ENCODE peak calls at places on chromosome 5, in nine cellular contexts. V, S, Y, U, E, W, O, X and L are unnamed samples.

GRCh38 chr5:79513519-79514390 is at the start of gene HOMER1:
- DNase-seq in S (peak; percentile 83), Y (peak; percentile 93), W (peak; percentile 57), X (peak; percentile 84), U (no peak), E (peak; percentile 71), V (peak; percentile 74), O (peak; percentile 83), L (peak; percentile 37)

GRCh38 chr5:157271740-157272271 is 5.9 kb downstream of the CYFIP2 start:
- DNase-seq in X (peak; percentile 35), U (no peak), E (no peak), O (peak; percentile 97), Y (no peak), S (peak; percentile 98), W (no peak), V (no peak), L (no peak)

GRCh38 chr5:176611435-176611834 is 1.5 kb upstream of the GPRIN1 start:
- DNase-seq in V (peak; percentile 76), W (peak; percentile 46), X (peak; percentile 72), Y (peak; percentile 92), U (peak; percentile 48), S (peak; percentile 51), E (peak; percentile 78), O (peak; percentile 69), L (peak; percentile 59)

GRCh38 chr5:42919600-42919999 is 107.9 kb upstream of the SELENOP start:
- DNase-seq in O (no peak), V (no peak), W (no peak), U (no peak), E (no peak), Y (no peak), X (no peak), S (no peak), L (no peak)

GRCh38 chr5:151248651-151249050 is 4.3 kb upstream of the GM2A start:
- DNase-seq in V (no peak), S (no peak), O (no peak), W (no peak), X (no peak), Y (no peak), U (no peak), E (no peak), L (no peak)

GRCh38 chr5:74085186-74085585 is 459.2 kb downstream of the ARHGEF28 start:
- DNase-seq in W (no peak), E (no peak), X (no peak), Y (no peak), V (no peak), O (no peak), U (no peak), S (no peak), L (no peak)

GRCh38 chr5:31921852-31922305 is 252.2 kb downstream of the GOLPH3 start:
- DNase-seq in Y (no peak), X (no peak), O (no peak), S (no peak), V (no peak), W (no peak), U (no peak), E (no peak), L (no peak)

GRCh38 chr5:66306844-66307315 is 162.8 kb downstream of the SREK1 start:
- DNase-seq in E (no peak), X (no peak), W (no peak), U (no peak), O (no peak), S (no peak), Y (no peak), V (no peak), L (no peak)

GRCh38 chr5:177600458-177601018 is 606 bp downstream of the B4GALT7 start:
- DNase-seq in W (no peak), S (peak; percentile 56), E (no peak), V (no peak), O (no peak), U (no peak), Y (no peak), X (no peak), L (no peak)

GRCh38 chr5:35066260-35066795 is 18.6 kb upstream of the AGXT2 start:
- DNase-seq in E (no peak), Y (no peak), V (no peak), X (no peak), W (no peak), O (no peak), S (no peak), U (no peak), L (no peak)

GRCh38 chr5:31711363-31711762 is 72.4 kb downstream of the PDZD2 start:
- DNase-seq in S (no peak), V (no peak), U (no peak), X (no peak), Y (no peak), W (peak; percentile 29), O (no peak), E (no peak), L (no peak)

GRCh38 chr5:180494510-180495181 is 467 bp downstream of the CNOT6 start:
- DNase-seq in Y (no peak), S (peak; percentile 54), U (no peak), V (peak; percentile 20), O (peak; percentile 65), X (peak; percentile 48), W (no peak), E (peak; percentile 35), L (no peak)

GRCh38 chr5:168364738-168365550 is 73.5 kb downstream of the WWC1 start:
- DNase-seq in Y (no peak), U (peak; percentile 8), X (no peak), S (no peak), O (no peak), E (no peak), V (no peak), W (peak; percentile 88), L (no peak)

GRCh38 chr5:74546796-74547195 is 93.7 kb downstream of the ENC1 start:
- DNase-seq in O (no peak), S (no peak), W (no peak), V (no peak), U (no peak), E (no peak), X (no peak), Y (no peak), L (no peak)

GRCh38 chr5:157390179-157390923 is 69.7 kb upstream of the NIPAL4 start:
- DNase-seq in V (no peak), U (peak; percentile 62), W (peak; percentile 100), X (no peak), Y (no peak), E (no peak), S (no peak), O (no peak), L (no peak)

GRCh38 chr5:12072441-12072840 is 168.2 kb upstream of the CTNND2 start:
- DNase-seq in Y (no peak), E (no peak), W (no peak), O (no peak), X (no peak), V (no peak), S (no peak), U (no peak), L (no peak)

GRCh38 chr5:172502969-172503368 is 48.6 kb upstream of the SH3PXD2B start:
- DNase-seq in S (peak; percentile 9), Y (peak; percentile 56), X (no peak), V (no peak), W (no peak), O (no peak), U (no peak), E (no peak), L (no peak)

GRCh38 chr5:115392611-115393010 is 96.2 kb upstream of the CCDC112 start:
- DNase-seq in U (peak; percentile 57), Y (no peak), X (no peak), V (no peak), W (no peak), O (no peak), E (no peak), S (no peak), L (no peak)

GRCh38 chr5:124124711-124125229 is 612.8 kb downstream of the CSNK1G3 start:
- DNase-seq in V (no peak), W (no peak), E (no peak), O (no peak), X (no peak), S (no peak), Y (no peak), U (no peak), L (no peak)

DNA sequence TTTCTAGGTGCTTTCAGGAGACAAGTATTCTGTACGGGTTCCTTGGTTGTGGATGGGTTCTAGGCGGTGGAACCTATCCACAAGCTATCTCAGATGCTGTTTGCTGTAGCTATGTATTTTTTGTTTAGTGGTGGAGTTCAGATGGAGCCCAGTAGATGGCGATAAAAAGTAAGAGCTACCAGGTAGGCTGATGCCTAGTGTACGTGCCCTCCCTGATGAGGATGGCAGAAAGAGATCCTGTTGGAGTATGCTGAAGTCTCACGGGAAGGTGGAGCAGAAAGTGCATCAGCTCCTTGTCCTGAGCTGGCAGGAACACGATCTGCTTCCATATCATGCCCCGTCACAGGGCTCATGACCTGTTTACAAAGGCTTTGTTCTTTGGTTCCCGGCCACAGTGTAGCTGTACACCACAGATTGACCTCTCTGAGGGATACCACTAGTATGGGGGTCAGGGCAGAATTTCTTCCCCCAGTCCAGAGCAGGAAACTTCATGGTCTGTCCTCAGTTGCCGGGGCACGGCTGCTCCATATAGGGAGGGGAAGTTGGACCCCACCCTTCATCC is 12.6 kb upstream of the UGT3A2 start:
- DNase-seq in Y (no peak), X (no peak), E (no peak), W (peak; percentile 53), O (peak; percentile 60), U (no peak), S (peak; percentile 63), V (peak; percentile 12), L (no peak)
- TF ChIP-seq CTCF in Y (peak; percentile 73), X (peak; percentile 34), E (peak; percentile 72), W (peak; percentile 88), O (peak; percentile 86), U (peak; percentile 71), S (peak; percentile 87), V (peak; percentile 76), L (no peak)

DNA sequence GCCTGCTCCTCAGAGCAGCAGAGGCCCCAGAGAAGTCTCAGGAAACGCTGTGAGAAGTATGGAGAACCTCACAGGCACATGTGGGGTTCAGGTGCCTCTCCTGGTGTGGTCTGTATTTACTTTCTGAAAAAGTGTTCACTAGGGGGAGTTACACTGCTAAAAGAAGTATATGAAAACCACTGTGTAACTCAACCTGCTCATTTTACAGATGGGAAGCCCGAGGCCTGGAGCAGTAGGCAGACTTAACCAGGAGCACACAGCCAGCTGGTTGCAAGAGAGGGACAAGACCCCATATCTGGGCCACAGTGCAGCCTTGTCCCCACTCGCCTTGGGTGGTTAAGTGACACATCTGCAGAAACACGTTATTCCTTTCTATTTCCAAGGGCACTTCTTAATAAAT is 112.8 kb upstream of the SAP30L start:
- DNase-seq in U (no peak), X (no peak), O (no peak), W (no peak), Y (no peak), E (no peak), V (no peak), S (no peak), L (no peak)
- TF ChIP-seq CTCF in U (no peak), X (no peak), O (no peak), W (no peak), Y (no peak), E (no peak), V (no peak), S (no peak), L (no peak)

GRCh38 chr5:86756839-86757238 is 139.1 kb downstream of the COX7C start:
- DNase-seq in S (no peak), V (no peak), Y (no peak), E (no peak), U (no peak), W (no peak), O (no peak), X (no peak), L (no peak)
- TF ChIP-seq CTCF in S (peak; percentile 57), V (peak; percentile 15), Y (no peak), E (no peak), U (no peak), W (no peak), O (no peak), X (no peak), L (no peak)

GRCh38 chr5:21919417-21920022 is 933.6 kb downstream of the CDH12 start:
- DNase-seq in X (no peak), U (no peak), Y (no peak), W (no peak), V (peak; percentile 27), S (peak; percentile 45), O (no peak), E (no peak), L (no peak)
- TF ChIP-seq CTCF in X (peak; percentile 37), U (peak; percentile 10), Y (peak; percentile 67), W (peak; percentile 78), V (peak; percentile 79), S (peak; percentile 86), O (peak; percentile 68), E (peak; percentile 58), L (no peak)